ENCODE peak calls at places on chromosomes 11 and 22, in eight cellular contexts. B is fibroblast of lung, L is dorsolateral prefrontal cortex, X is OCI-LY7, G is body of pancreas, N is heart right ventricle, Y is ovary, O is astrocyte of the spinal cord. R is an unnamed sample.

GRCh38 chr22:22075382-22076163 is 93.0 kb upstream of the TOP3B start:
- DNase-seq in B (no peak), L (peak), X (no peak), G (no peak), N (no peak), Y (no peak), O (no peak), R (no peak)

GRCh38 chr22:50206599-50206998 is 5.8 kb downstream of the SELENOO start:
- DNase-seq in B (peak), L (peak), X (peak), G (peak), N (peak), Y (no peak), O (no peak), R (peak)

GRCh38 chr11:35545604-35546003 is 20.2 kb upstream of the PAMR1 start:
- DNase-seq in B (no peak), L (no peak), X (no peak), G (no peak), N (no peak), Y (no peak), O (no peak), R (no peak)

GRCh38 chr11:5891216-5891800 is 1.7 kb upstream of the OR52E5 start:
- DNase-seq in B (peak), L (no peak), X (peak), G (no peak), N (no peak), Y (no peak), O (peak), R (peak)

GRCh38 chr11:1466784-1467183 is 19.8 kb downstream of the MOB2 start:
- DNase-seq in B (no peak), L (no peak), X (no peak), G (no peak), N (no peak), Y (no peak), O (no peak), R (no peak)

GRCh38 chr11:3093281-3094191 is 36.3 kb upstream of the CARS1 start:
- DNase-seq in B (no peak), L (no peak), X (no peak), G (no peak), N (no peak), Y (no peak), O (no peak), R (no peak)

GRCh38 chr22:49555526-49555925 is 272.1 kb downstream of the BRD1 start:
- DNase-seq in B (no peak), L (no peak), X (no peak), G (no peak), N (no peak), Y (no peak), O (no peak), R (no peak)

GRCh38 chr11:1139441-1140066 is 18.2 kb upstream of the MUC5AC start:
- DNase-seq in B (peak), L (peak), X (no peak), G (no peak), N (no peak), Y (no peak), O (peak), R (peak)

GRCh38 chr11:62138630-62139425 is 15.0 kb downstream of the INCENP start:
- DNase-seq in B (no peak), L (no peak), X (no peak), G (no peak), N (no peak), Y (no peak), O (no peak), R (no peak)

GRCh38 chr11:110124605-110125004 is 31.4 kb downstream of the ZC3H12C start:
- DNase-seq in B (no peak), L (no peak), X (no peak), G (no peak), N (no peak), Y (no peak), O (no peak), R (peak)

GRCh38 chr11:84993386-84993785 is 633.8 kb downstream of the DLG2 start:
- DNase-seq in B (no peak), L (no peak), X (peak), G (no peak), N (no peak), Y (no peak), O (no peak), R (peak)

GRCh38 chr11:133176748-133177147 is 355.6 kb downstream of the OPCML start:
- DNase-seq in B (no peak), L (no peak), X (no peak), G (no peak), N (no peak), Y (no peak), O (no peak), R (no peak)

GRCh38 chr11:123214396-123214795 is 19.3 kb upstream of the CLMP start:
- DNase-seq in B (no peak), L (no peak), X (no peak), G (no peak), N (no peak), Y (no peak), O (no peak), R (no peak)

GRCh38 chr11:1782026-1782696 is 18.4 kb upstream of the CTSD start:
- DNase-seq in B (no peak), L (no peak), X (no peak), G (no peak), N (no peak), Y (no peak), O (no peak), R (no peak)

GRCh38 chr11:125418396-125418795 is 77.7 kb downstream of the FEZ1 start:
- DNase-seq in B (no peak), L (no peak), X (no peak), G (no peak), N (no peak), Y (no peak), O (no peak), R (no peak)

GRCh38 chr11:131572423-131572822 is 202.0 kb downstream of the NTM start:
- DNase-seq in B (no peak), L (no peak), X (no peak), G (no peak), N (no peak), Y (no peak), O (no peak), R (no peak)
- H3K4me3 ChIP-seq in B (no peak), L (no peak), X (no peak), G (no peak), N (no peak), Y (no peak), O (no peak), R (no peak)

DNA sequence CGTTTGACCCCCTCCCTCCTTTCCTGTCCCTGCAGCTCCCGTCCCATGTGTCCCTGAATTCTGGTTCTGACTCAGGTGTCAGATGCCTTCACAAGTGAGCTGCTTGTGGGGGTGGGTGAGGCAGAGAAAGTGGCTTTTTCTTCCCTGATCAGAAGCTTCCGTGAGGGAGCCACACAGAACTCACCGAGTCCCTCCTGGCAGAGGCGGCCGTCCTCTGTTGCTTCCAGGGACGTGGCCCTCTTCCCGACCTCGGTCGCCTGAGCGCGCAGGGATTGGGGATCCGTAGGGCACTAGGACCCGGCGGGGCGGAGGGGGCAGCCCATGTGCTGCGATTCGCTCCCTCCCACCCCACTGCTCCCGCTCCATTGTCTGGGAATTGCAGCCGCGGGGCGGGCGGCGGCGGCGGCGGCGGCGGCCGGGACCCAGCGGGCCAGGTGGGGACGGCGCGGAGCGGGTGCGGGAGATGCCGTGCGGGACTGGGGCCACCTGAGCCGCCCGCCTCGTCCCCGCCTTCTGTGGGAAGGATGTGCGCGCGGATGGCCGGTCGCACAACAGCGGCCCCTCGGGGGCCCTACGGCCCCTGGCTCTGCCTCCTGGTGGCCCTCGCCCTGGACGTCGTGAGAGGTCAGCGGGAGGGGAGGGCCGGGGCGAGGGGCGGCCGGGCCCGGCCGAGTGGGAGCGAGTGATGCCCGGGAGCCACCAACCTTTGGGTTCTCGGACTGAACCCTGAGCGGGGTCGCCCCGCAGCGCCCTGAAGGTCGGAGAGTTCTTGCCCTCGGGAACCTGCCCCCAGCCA is at the start of gene TMEM132A:
- DNase-seq in B (peak), L (peak), X (peak), G (peak), N (peak), Y (peak), O (peak), R (peak)
- TF ChIP-seq CTCF in B (no peak), L (no peak), X (no peak), G (no peak), N (no peak), Y (no peak), O (no peak), R (no peak)

GRCh38 chr11:73748300-73748699 is 12.6 kb downstream of the RAB6A start:
- DNase-seq in B (no peak), L (no peak), X (no peak), G (no peak), N (no peak), Y (no peak), O (no peak), R (no peak)

GRCh38 chr11:73750238-73750637 is 10.6 kb downstream of the RAB6A start:
- DNase-seq in B (no peak), L (no peak), X (no peak), G (no peak), N (no peak), Y (no peak), O (no peak), R (no peak)

GRCh38 chr11:73746701-73747100 is 14.2 kb downstream of the RAB6A start:
- DNase-seq in B (no peak), L (no peak), X (no peak), G (no peak), N (no peak), Y (no peak), O (no peak), R (no peak)

GRCh38 chr11:73749118-73749517 is 11.8 kb downstream of the RAB6A start:
- DNase-seq in B (no peak), L (no peak), X (no peak), G (no peak), N (no peak), Y (no peak), O (no peak), R (no peak)

DNA sequence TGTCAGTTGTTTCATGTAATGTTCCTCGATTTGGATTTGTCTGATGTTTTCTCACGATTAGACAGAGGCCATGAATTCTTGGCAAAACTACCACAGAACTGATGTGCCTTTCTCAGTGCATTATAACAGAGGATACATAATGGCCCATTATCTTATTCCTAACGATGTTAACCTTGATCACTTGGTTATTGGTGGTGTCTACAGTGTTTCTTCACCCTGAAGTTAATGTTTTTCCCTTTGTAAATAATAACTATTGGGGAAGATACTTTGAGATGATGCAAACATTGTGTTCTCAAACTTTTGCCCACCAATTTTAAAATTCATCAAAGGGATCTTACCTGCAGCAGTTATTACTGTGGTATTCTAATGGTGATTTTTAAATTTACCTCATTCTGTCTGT is 13.1 kb downstream of the RAB6A start:
- DNase-seq in B (no peak), L (no peak), X (no peak), G (no peak), N (no peak), Y (no peak), O (no peak), R (no peak)
- H3K4me3 ChIP-seq in B (no peak), L (no peak), X (no peak), G (no peak), N (no peak), Y (no peak), O (no peak), R (no peak)

GRCh38 chr11:72410956-72411355 is 23.4 kb downstream of the CLPB start:
- DNase-seq in B (no peak), L (no peak), X (no peak), G (no peak), N (no peak), Y (no peak), O (no peak), R (no peak)

GRCh38 chr11:72418834-72419560 is 15.3 kb downstream of the CLPB start:
- DNase-seq in B (no peak), L (no peak), X (no peak), G (no peak), N (no peak), Y (no peak), O (no peak), R (no peak)

GRCh38 chr11:72411623-72412532 is 22.5 kb downstream of the CLPB start:
- DNase-seq in B (no peak), L (peak), X (peak), G (peak), N (no peak), Y (no peak), O (no peak), R (no peak)

GRCh38 chr11:72409458-72409857 is 24.9 kb downstream of the CLPB start:
- DNase-seq in B (no peak), L (no peak), X (no peak), G (no peak), N (no peak), Y (no peak), O (no peak), R (no peak)

GRCh38 chr11:72413914-72414628 is 20.3 kb downstream of the CLPB start:
- DNase-seq in B (peak), L (peak), X (peak), G (peak), N (peak), Y (peak), O (peak), R (peak)
- TF ChIP-seq CTCF in B (peak), L (peak), X (peak), G (peak), N (peak), Y (peak), O (peak), R (peak)

GRCh38 chr22:20291249-20291586 is 23.1 kb upstream of the RTN4R start:
- DNase-seq in B (no peak), L (no peak), X (no peak), G (no peak), N (no peak), Y (no peak), O (no peak), R (no peak)
- H3K4me3 ChIP-seq in B (no peak), L (no peak), X (no peak), G (no peak), N (no peak), Y (no peak), O (no peak), R (no peak)

R was measured in fibroblast of mammary gland.